ENCODE peak calls at places on chromosomes 11 and 22, in seven cellular contexts. N is AG09309; K is endothelial cell; G is CD4-positive, CD25-positive, alpha-beta regulatory T cell; Z is BE2C; Q is NCI-H2029 treated with DMSO at 0.1 percent for 48 hours; V is activated CD4-positive, alpha-beta T cell treated with anti-CD3 and anti-CD28 coated beads for 48 hours. I is an unnamed sample.

GRCh38 chr11:106818416-106818815 is 199.9 kb downstream of the GUCY1A2 start:
- DNase-seq in K (no peak), Z (no peak), V (no peak), G (no peak), Q (no peak), N (no peak), I (no peak)

GRCh38 chr11:10908215-10908990 is 50.5 kb upstream of the ZBED5 start:
- DNase-seq in K (no peak), N (peak; percentile 87), Q (no peak), Z (no peak), V (no peak), G (no peak), I (peak; percentile 26)

GRCh38 chr22:22061085-22062077 is 78.8 kb upstream of the TOP3B start:
- DNase-seq in V (no peak), K (no peak), Z (no peak), Q (no peak), N (peak; percentile 45), G (no peak), I (no peak)

GRCh38 chr11:117678651-117679407 is 118.2 kb downstream of the DSCAML1 start:
- DNase-seq in G (no peak), K (no peak), Q (peak; percentile 23), V (no peak), N (no peak), Z (peak; percentile 49), I (no peak)

GRCh38 chr22:26660961-26661578 is 3.7 kb downstream of the MIAT start:
- DNase-seq in Q (peak; percentile 25), V (no peak), N (no peak), Z (no peak), K (no peak), G (no peak), I (no peak)

GRCh38 chr22:30602049-30602448 is 4.9 kb upstream of the TCN2 start:
- DNase-seq in Z (no peak), G (peak; percentile 55), K (no peak), N (no peak), Q (no peak), V (peak; percentile 26), I (no peak)

GRCh38 chr11:128575956-128576340 is 11.4 kb downstream of the ETS1 start:
- DNase-seq in K (no peak), Q (peak; percentile 34), G (no peak), V (no peak), N (no peak), Z (no peak), I (no peak)

GRCh38 chr11:73998846-73999575 is 9.9 kb downstream of the UCP3 start:
- DNase-seq in G (no peak), Q (no peak), N (no peak), Z (no peak), K (no peak), V (no peak), I (no peak)

GRCh38 chr11:70140859-70141489 is 62.1 kb upstream of the FADD start:
- DNase-seq in G (no peak), Z (no peak), K (no peak), N (no peak), V (no peak), Q (no peak), I (peak; percentile 33)

GRCh38 chr11:44955019-44955738 is 4.5 kb upstream of the TP53I11 start:
- DNase-seq in N (peak; percentile 37), V (peak; percentile 21), Q (no peak), Z (peak; percentile 68), G (no peak), K (peak; percentile 71), I (no peak)

GRCh38 chr22:50611341-50612060 is 10.9 kb downstream of the MAPK8IP2 start:
- DNase-seq in Z (no peak), V (no peak), G (no peak), N (no peak), K (no peak), Q (no peak), I (no peak)

GRCh38 chr11:118527109-118527508 is at the start of gene TTC36:
- DNase-seq in G (no peak), V (no peak), N (no peak), Z (no peak), Q (no peak), K (no peak), I (no peak)

GRCh38 chr11:34833602-34834001 is 82.6 kb downstream of the APIP start:
- DNase-seq in Q (no peak), K (no peak), N (no peak), V (no peak), G (no peak), Z (no peak), I (no peak)

GRCh38 chr11:61855939-61856730 is 28.0 kb downstream of the FADS2 start:
- DNase-seq in N (no peak), V (no peak), K (no peak), G (no peak), Q (no peak), Z (peak; percentile 60), I (no peak)

GRCh38 chr11:130817608-130817944 is 98.7 kb downstream of the SNX19 start:
- DNase-seq in N (peak; percentile 52), Q (no peak), Z (no peak), G (no peak), V (no peak), K (no peak), I (no peak)

GRCh38 chr11:47175746-47176327 is 842 bp downstream of the ARFGAP2 start:
- DNase-seq in K (no peak), V (no peak), Z (no peak), G (no peak), N (no peak), Q (no peak), I (no peak)

GRCh38 chr11:292211-293121 is 3.5 kb downstream of the PGGHG start:
- DNase-seq in K (no peak), G (no peak), Z (no peak), N (no peak), V (no peak), Q (no peak), I (peak; percentile 9)

GRCh38 chr22:27247691-27248434 is 553.7 kb downstream of the MN1 start:
- DNase-seq in V (no peak), G (no peak), N (no peak), Z (no peak), K (peak; percentile 30), Q (no peak), I (no peak)

GRCh38 chr11:96267490-96268010 is 75.4 kb downstream of the MAML2 start:
- DNase-seq in Q (no peak), G (peak; percentile 49), V (peak; percentile 60), N (no peak), K (no peak), Z (no peak), I (no peak)

GRCh38 chr11:76962583-76963416 is 71.4 kb upstream of the B3GNT6 start:
- DNase-seq in Q (no peak), N (no peak), V (no peak), G (peak; percentile 20), Z (no peak), K (no peak), I (no peak)

GRCh38 chr11:69295995-69296889 is 2.3 kb downstream of the MYEOV start:
- DNase-seq in N (peak; percentile 79), Z (no peak), Q (no peak), V (no peak), K (no peak), G (no peak), I (no peak)

GRCh38 chr11:125517116-125517804 is 21.2 kb upstream of the FEZ1 start:
- DNase-seq in Q (no peak), N (peak; percentile 46), V (no peak), K (peak; percentile 71), Z (no peak), G (no peak), I (peak; percentile 84)

GRCh38 chr22:43883012-43883661 is 8.7 kb downstream of the PNPLA5 start:
- DNase-seq in G (peak; percentile 63), Z (peak; percentile 77), Q (peak; percentile 77), K (peak; percentile 75), N (no peak), V (peak; percentile 70), I (peak; percentile 78)

GRCh38 chr22:44191036-44191454 is 10.3 kb downstream of the PARVG start:
- DNase-seq in Z (no peak), N (no peak), G (peak; percentile 57), Q (no peak), K (no peak), V (peak; percentile 57), I (no peak)

GRCh38 chr11:75719639-75720239 is 2.1 kb downstream of the MOGAT2 start:
- DNase-seq in G (no peak), N (no peak), Z (no peak), K (no peak), V (no peak), Q (no peak), I (no peak)

GRCh38 chr11:849951-850776 is 7.5 kb downstream of the TSPAN4 start:
- DNase-seq in K (no peak), G (no peak), Q (no peak), V (no peak), N (no peak), Z (no peak), I (no peak)

GRCh38 chr11:8757533-8757932 is 74.9 kb downstream of the RPL27A start:
- DNase-seq in V (no peak), Z (no peak), G (no peak), K (no peak), Q (no peak), N (no peak), I (no peak)

GRCh38 chr11:76859708-76860233 is 947 bp upstream of the ACER3 start:
- DNase-seq in V (no peak), Q (no peak), G (no peak), K (no peak), N (no peak), Z (no peak), I (no peak)

GRCh38 chr11:29025001-29025400 is 916.8 kb downstream of the METTL15 start:
- DNase-seq in K (no peak), Z (no peak), N (no peak), G (no peak), Q (no peak), V (no peak), I (no peak)

GRCh38 chr11:117833401-117833891 is 8.9 kb upstream of the FXYD2 start:
- DNase-seq in G (no peak), N (no peak), K (no peak), Z (no peak), V (no peak), Q (peak; percentile 98), I (no peak)

GRCh38 chr11:86941077-86941870 is 13.9 kb downstream of the FZD4 start:
- DNase-seq in V (no peak), K (no peak), Z (no peak), Q (no peak), G (no peak), N (no peak), I (no peak)

GRCh38 chr11:77819921-77820564 is 479 bp downstream of the RSF1 start:
- DNase-seq in G (peak; percentile 27), N (no peak), Z (peak; percentile 58), V (peak; percentile 49), Q (no peak), K (peak; percentile 44), I (peak; percentile 80)

GRCh38 chr11:85725510-85726258 is 39.7 kb upstream of the CCDC89 start:
- DNase-seq in N (peak; percentile 71), G (no peak), Z (no peak), K (no peak), V (no peak), Q (no peak), I (no peak)

GRCh38 chr11:107473797-107474196 is 16.2 kb upstream of the CWF19L2 start:
- DNase-seq in Z (no peak), Q (no peak), V (no peak), K (no peak), N (peak; percentile 55), G (no peak), I (no peak)

GRCh38 chr11:106091480-106092123 is 14.1 kb downstream of the AASDHPPT start:
- DNase-seq in Z (no peak), V (peak; percentile 34), G (peak; percentile 49), N (peak; percentile 41), Q (no peak), K (no peak), I (no peak)

GRCh38 chr22:21708960-21709359 is 26.6 kb downstream of the YPEL1 start:
- DNase-seq in N (no peak), Q (no peak), Z (no peak), K (no peak), G (no peak), V (no peak), I (no peak)

I was measured in WTC11.